ENCODE peak calls at places on chromosomes 16 and 17, in nine cellular contexts. W is lower leg skin, E is cardiac fibroblast, X is body of pancreas, D is AG10803, L is fibroblast of mammary gland, S is breast epithelium, N is PC-9, M is ovary. V is an unnamed sample.

GRCh38 chr17:32127156-32127897 is 15.0 kb upstream of the RHOT1 start:
- DNase-seq in W (peak), E (peak), X (peak), D (peak), L (peak), S (peak), N (peak), M (peak), V (peak)

GRCh38 chr16:54107803-54108202 is 178.8 kb downstream of the IRX3 start:
- DNase-seq in W (no peak), E (no peak), X (no peak), D (no peak), L (no peak), S (no peak), N (no peak), M (no peak), V (no peak)

GRCh38 chr17:42698736-42699414 is 16.5 kb downstream of the CNTNAP1 start:
- DNase-seq in W (no peak), E (peak), X (peak), D (peak), L (peak), S (no peak), N (no peak), M (peak), V (peak)

GRCh38 chr17:66549312-66549705 is 246.9 kb downstream of the PRKCA start:
- DNase-seq in W (no peak), E (peak), X (no peak), D (peak), L (peak), S (no peak), N (no peak), M (no peak), V (no peak)

GRCh38 chr16:66397736-66398433 is 29.2 kb upstream of the BEAN1 start:
- DNase-seq in W (no peak), E (no peak), X (no peak), D (no peak), L (no peak), S (no peak), N (no peak), M (no peak), V (no peak)

GRCh38 chr16:71338193-71338592 is 20.3 kb upstream of the CALB2 start:
- DNase-seq in W (no peak), E (peak), X (no peak), D (no peak), L (no peak), S (no peak), N (peak), M (no peak), V (no peak)

GRCh38 chr17:42271277-42271922 is 4.8 kb downstream of the STAT5B start:
- DNase-seq in W (no peak), E (no peak), X (no peak), D (no peak), L (no peak), S (no peak), N (no peak), M (no peak), V (no peak)

GRCh38 chr16:16028311-16028999 is 79.0 kb downstream of the ABCC1 start:
- DNase-seq in W (no peak), E (no peak), X (no peak), D (no peak), L (no peak), S (no peak), N (peak), M (no peak), V (no peak)

GRCh38 chr16:14303182-14303618 is 232.1 kb downstream of the MRTFB start:
- DNase-seq in W (no peak), E (no peak), X (peak), D (no peak), L (no peak), S (no peak), N (peak), M (no peak), V (no peak)

GRCh38 chr16:1180772-1181714 is 28.1 kb downstream of the CACNA1H start:
- DNase-seq in W (no peak), E (peak), X (no peak), D (no peak), L (no peak), S (no peak), N (no peak), M (peak), V (peak)

GRCh38 chr16:4313563-4314531 is 2.0 kb upstream of the GLIS2 start:
- DNase-seq in W (no peak), E (peak), X (peak), D (no peak), L (peak), S (no peak), N (peak), M (peak), V (no peak)

GRCh38 chr16:35565626-35566025 is 2106.2 kb downstream of the TP53TG3F start:
- DNase-seq in W (no peak), E (no peak), X (no peak), D (no peak), L (no peak), S (no peak), N (peak), M (no peak), V (no peak)

GRCh38 chr17:5757306-5757907 is 173.1 kb upstream of the NLRP1 start:
- DNase-seq in W (no peak), E (no peak), X (no peak), D (no peak), L (no peak), S (no peak), N (no peak), M (no peak), V (no peak)

GRCh38 chr17:3983945-3984484 is 19.8 kb upstream of the ATP2A3 start:
- DNase-seq in W (no peak), E (peak), X (no peak), D (peak), L (peak), S (no peak), N (no peak), M (no peak), V (no peak)

GRCh38 chr17:30117548-30118155 is 1.0 kb downstream of the NSRP1 start:
- DNase-seq in W (no peak), E (peak), X (no peak), D (no peak), L (peak), S (no peak), N (no peak), M (no peak), V (no peak)

GRCh38 chr17:81939881-81940385 is 2.8 kb upstream of the PYCR1 start:
- DNase-seq in W (no peak), E (no peak), X (no peak), D (peak), L (peak), S (no peak), N (no peak), M (peak), V (peak)

GRCh38 chr17:11668633-11669032 is 70.4 kb downstream of the DNAH9 start:
- DNase-seq in W (no peak), E (no peak), X (no peak), D (no peak), L (no peak), S (no peak), N (no peak), M (no peak), V (no peak)

GRCh38 chr17:9217151-9218067 is 196.1 kb downstream of the NTN1 start:
- DNase-seq in W (no peak), E (peak), X (no peak), D (peak), L (peak), S (no peak), N (peak), M (no peak), V (no peak)

GRCh38 chr16:15701975-15702970 is 52.2 kb downstream of the NDE1 start:
- DNase-seq in W (no peak), E (peak), X (no peak), D (peak), L (peak), S (no peak), N (no peak), M (no peak), V (no peak)

GRCh38 chr17:27618417-27618816 is 12.6 kb upstream of the LGALS9 start:
- DNase-seq in W (no peak), E (no peak), X (no peak), D (no peak), L (no peak), S (no peak), N (no peak), M (no peak), V (no peak)

GRCh38 chr17:37050905-37051304 is 102.2 kb downstream of the AATF start:
- DNase-seq in W (no peak), E (peak), X (no peak), D (no peak), L (no peak), S (no peak), N (no peak), M (no peak), V (no peak)

GRCh38 chr16:11916524-11917285 is 949 bp upstream of the GSPT1 start:
- DNase-seq in W (no peak), E (peak), X (peak), D (peak), L (peak), S (peak), N (peak), M (no peak), V (no peak)

GRCh38 chr16:90046971-90047713 is 27.9 kb upstream of the DBNDD1 start:
- DNase-seq in W (no peak), E (peak), X (peak), D (peak), L (peak), S (no peak), N (peak), M (peak), V (peak)

GRCh38 chr17:33603794-33604193 is 310.7 kb upstream of the ASIC2 start:
- DNase-seq in W (no peak), E (no peak), X (no peak), D (no peak), L (no peak), S (no peak), N (no peak), M (no peak), V (no peak)

GRCh38 chr16:1019234-1019933 is 37.8 kb downstream of the SOX8 start:
- DNase-seq in W (no peak), E (peak), X (peak), D (peak), L (peak), S (no peak), N (no peak), M (peak), V (peak)

GRCh38 chr16:20612551-20613470 is 36.6 kb upstream of the ACSM2B start:
- DNase-seq in W (no peak), E (no peak), X (peak), D (no peak), L (no peak), S (no peak), N (no peak), M (peak), V (peak)

GRCh38 chr17:45692661-45693060 is 91.5 kb upstream of the CRHR1 start:
- DNase-seq in W (no peak), E (no peak), X (no peak), D (no peak), L (no peak), S (no peak), N (no peak), M (no peak), V (no peak)

GRCh38 chr17:21173543-21173942 is 40.4 kb downstream of the TMEM11 start:
- DNase-seq in W (no peak), E (no peak), X (no peak), D (no peak), L (no peak), S (no peak), N (no peak), M (no peak), V (no peak)

GRCh38 chr17:80811181-80812105 is 180.2 kb upstream of the CHMP6 start:
- DNase-seq in W (no peak), E (no peak), X (no peak), D (no peak), L (no peak), S (peak), N (no peak), M (no peak), V (no peak)

GRCh38 chr16:24908716-24909115 is 63.0 kb downstream of the SLC5A11 start:
- DNase-seq in W (no peak), E (no peak), X (no peak), D (no peak), L (no peak), S (no peak), N (no peak), M (no peak), V (no peak)

GRCh38 chr17:50588391-50589111 is 28.0 kb downstream of the CACNA1G start:
- DNase-seq in W (no peak), E (no peak), X (no peak), D (no peak), L (no peak), S (no peak), N (no peak), M (peak), V (peak)

GRCh38 chr16:52584354-52584840 is 37.5 kb upstream of the TOX3 start:
- DNase-seq in W (no peak), E (no peak), X (no peak), D (no peak), L (no peak), S (no peak), N (no peak), M (no peak), V (no peak)

GRCh38 chr16:85448557-85449194 is 164.4 kb upstream of the GSE1 start:
- DNase-seq in W (no peak), E (no peak), X (peak), D (no peak), L (peak), S (peak), N (no peak), M (no peak), V (no peak)

GRCh38 chr17:15290186-15290536 is 25.0 kb upstream of the PMP22 start:
- DNase-seq in W (no peak), E (no peak), X (no peak), D (no peak), L (no peak), S (no peak), N (no peak), M (no peak), V (no peak)
- TF ChIP-seq CTCF in W (no peak), E (no peak), X (no peak), D (no peak), L (no peak), S (no peak), N (no peak), M (no peak), V (no peak)

GRCh38 chr17:56158344-56158743 is 5.1 kb downstream of the ANKFN1 start:
- DNase-seq in W (no peak), E (no peak), X (no peak), D (no peak), L (no peak), S (no peak), N (no peak), M (no peak), V (no peak)

GRCh38 chr17:56159764-56160394 is 6.6 kb downstream of the ANKFN1 start:
- DNase-seq in W (no peak), E (no peak), X (no peak), D (no peak), L (no peak), S (no peak), N (no peak), M (no peak), V (no peak)

GRCh38 chr17:56165017-56165720 is 11.9 kb downstream of the ANKFN1 start:
- DNase-seq in W (no peak), E (peak), X (no peak), D (peak), L (peak), S (no peak), N (no peak), M (no peak), V (no peak)

DNA sequence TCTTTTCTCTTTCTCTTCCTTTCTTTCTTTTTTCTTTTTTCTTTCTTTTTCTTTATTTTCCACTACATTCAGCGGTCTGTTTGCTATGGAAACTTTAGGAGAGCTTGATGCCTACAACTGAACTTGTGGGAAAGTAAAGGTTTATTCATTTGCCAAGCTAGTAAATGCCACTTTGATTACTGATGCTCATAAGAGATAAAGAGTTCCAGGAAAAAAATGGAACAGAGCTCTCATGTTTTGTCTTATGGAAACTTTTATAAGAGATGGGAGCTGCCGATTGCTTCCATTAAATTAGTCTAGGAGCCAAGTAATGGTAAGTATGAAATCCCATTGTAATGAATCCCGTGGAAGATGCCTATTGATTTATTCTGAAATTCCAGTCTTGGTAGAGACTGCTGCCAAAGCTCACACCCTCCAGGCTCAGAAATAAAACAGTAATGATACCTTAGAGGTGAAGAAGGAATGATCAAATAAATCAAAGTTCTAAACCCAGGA is 7.2 kb downstream of the ANKFN1 start:
- DNase-seq in W (no peak), E (no peak), X (no peak), D (no peak), L (no peak), S (no peak), N (no peak), M (no peak), V (no peak)
- H3K4me3 ChIP-seq in W (no peak), E (no peak), X (no peak), D (no peak), L (no peak), S (no peak), N (no peak), M (no peak), V (no peak)

DNA sequence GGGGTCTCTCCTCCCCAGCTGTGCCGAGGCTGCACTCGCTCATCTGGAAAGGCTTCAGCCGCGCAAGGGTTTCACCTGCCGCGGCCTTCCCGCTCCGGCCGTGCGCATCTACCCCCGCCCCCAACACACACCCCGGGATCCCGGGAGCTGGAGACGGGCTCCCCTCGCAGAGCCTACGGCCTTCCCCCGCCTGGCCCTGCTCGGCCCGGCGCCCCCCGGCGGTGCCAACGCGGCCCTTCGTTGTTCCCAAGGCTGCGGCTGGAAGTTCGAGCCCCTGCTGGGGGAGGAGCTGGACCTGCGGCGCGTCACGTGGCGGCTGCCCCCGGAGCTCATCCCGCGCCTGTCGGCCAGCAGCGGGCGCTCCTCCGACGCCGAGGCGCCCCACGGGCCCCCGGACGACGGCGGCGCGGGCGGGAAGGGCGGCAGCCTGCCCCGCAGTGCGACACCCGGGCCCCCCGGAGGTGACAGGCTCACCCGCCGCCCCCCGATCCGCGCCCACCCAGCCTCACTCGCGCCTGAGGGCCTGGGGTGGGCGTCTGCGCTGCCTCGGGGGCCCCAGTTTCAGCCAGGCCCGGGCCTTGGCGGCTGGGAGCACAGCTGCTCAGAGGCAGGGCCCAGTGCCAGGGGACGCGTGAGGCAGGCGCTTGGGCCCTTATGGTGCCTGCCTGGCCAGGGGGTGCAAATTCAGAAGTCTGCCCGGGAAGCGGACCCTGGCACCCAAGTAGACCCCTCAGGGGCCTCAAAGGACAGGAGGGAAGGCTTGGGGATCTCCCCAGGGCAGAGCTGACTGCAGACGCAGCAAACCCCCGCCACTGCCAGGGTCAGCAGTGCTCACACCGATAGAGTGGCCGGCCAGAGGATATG is 11.2 kb downstream of the GALK1 start:
- DNase-seq in W (no peak), E (peak), X (peak), D (peak), L (peak), S (no peak), N (no peak), M (peak), V (peak)
- TF ChIP-seq CTCF in W (no peak), E (peak), X (peak), D (peak), L (no peak), S (no peak), N (no peak), M (peak), V (peak)

DNA sequence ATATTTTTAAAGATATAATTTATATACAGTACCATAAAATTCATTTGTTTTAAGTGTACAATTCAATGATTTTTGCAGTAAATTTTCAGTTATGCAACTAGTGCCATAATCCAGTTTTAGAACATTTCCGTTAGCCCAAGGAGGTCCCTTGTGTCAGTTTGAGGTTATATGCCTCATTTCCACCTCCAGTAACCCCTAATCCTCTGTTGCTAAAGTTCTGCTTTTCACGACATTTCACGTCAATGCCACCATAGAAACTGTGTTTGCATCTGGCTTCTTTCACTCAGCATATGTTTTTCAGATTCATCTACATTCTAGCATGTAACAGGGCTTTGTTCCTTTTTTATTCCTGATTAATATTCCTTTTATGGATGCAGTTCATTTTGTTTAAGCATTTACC is 42.4 kb upstream of the NUDT7 start:
- DNase-seq in W (no peak), E (no peak), X (no peak), D (peak), L (peak), S (no peak), N (no peak), M (no peak), V (no peak)
- H3K4me3 ChIP-seq in W (no peak), E (no peak), X (no peak), D (no peak), L (no peak), S (no peak), N (no peak), M (no peak), V (no peak)

GRCh38 chr17:48024149-48025039 is 13.2 kb downstream of the COPZ2 start:
- DNase-seq in W (peak), E (peak), X (peak), D (peak), L (peak), S (no peak), N (peak), M (peak), V (peak)
- TF ChIP-seq CTCF in W (no peak), E (peak), X (no peak), D (no peak), L (no peak), S (no peak), N (no peak), M (no peak), V (no peak)

GRCh38 chr17:68294617-68295016 is 3.3 kb downstream of the ARSG start:
- DNase-seq in W (no peak), E (no peak), X (no peak), D (no peak), L (no peak), S (no peak), N (no peak), M (no peak), V (no peak)
- H3K4me3 ChIP-seq in W (no peak), E (no peak), X (no peak), D (no peak), L (no peak), S (no peak), N (no peak), M (no peak), V (no peak)

GRCh38 chr17:61418433-61418832 is 18.8 kb downstream of the TBX2 start:
- DNase-seq in W (no peak), E (peak), X (no peak), D (no peak), L (no peak), S (no peak), N (no peak), M (no peak), V (no peak)
- TF ChIP-seq CTCF in W (no peak), E (no peak), X (no peak), D (no peak), L (no peak), S (no peak), N (no peak), M (no peak), V (no peak)

GRCh38 chr16:3283525-3284447 is 495 bp downstream of the ZNF263 start:
- DNase-seq in W (peak), E (peak), X (peak), D (no peak), L (no peak), S (no peak), N (no peak), M (peak), V (peak)

GRCh38 chr16:3282103-3282746 is 1.1 kb upstream of the ZNF263 start:
- DNase-seq in W (peak), E (no peak), X (no peak), D (no peak), L (no peak), S (no peak), N (peak), M (no peak), V (no peak)

GRCh38 chr16:3281222-3281621 is 2.1 kb upstream of the ZNF263 start:
- DNase-seq in W (no peak), E (no peak), X (no peak), D (no peak), L (no peak), S (no peak), N (no peak), M (no peak), V (no peak)

GRCh38 chr16:3282747-3283524 is at the start of gene ZNF263:
- DNase-seq in W (peak), E (peak), X (peak), D (peak), L (peak), S (peak), N (peak), M (peak), V (peak)

GRCh38 chr16:3285131-3285530 is 1.8 kb downstream of the ZNF263 start:
- DNase-seq in W (no peak), E (no peak), X (no peak), D (no peak), L (no peak), S (no peak), N (no peak), M (no peak), V (no peak)
- H3K4me3 ChIP-seq in W (no peak), E (peak), X (no peak), D (peak), L (peak), S (no peak), N (peak), M (no peak), V (peak)